ENCODE peak calls at places on chromosomes 6 and 20, in seven cellular contexts. Z is transverse colon, D is ovary, N is SK-N-SH, S is A549, R is suprapubic skin, E is stomach. V is an unnamed sample.

GRCh38 chr6:111761783-111762312 is 111.4 kb downstream of the FYN start:
- DNase-seq in Z (no peak), D (no peak), N (no peak), S (no peak), R (no peak), E (no peak), V (no peak)

GRCh38 chr6:79684821-79685220 is 53.7 kb downstream of the SH3BGRL2 start:
- DNase-seq in Z (no peak), D (no peak), N (no peak), S (no peak), R (no peak), E (no peak), V (no peak)

GRCh38 chr6:159398633-159399032 is 229.4 kb downstream of the FNDC1 start:
- DNase-seq in Z (no peak), D (no peak), N (no peak), S (no peak), R (no peak), E (no peak), V (no peak)

GRCh38 chr6:22145823-22146379 is 150.9 kb downstream of the PRL start:
- DNase-seq in Z (no peak), D (peak; percentile 26), N (peak; percentile 75), S (no peak), R (no peak), E (no peak), V (no peak)

GRCh38 chr20:35463455-35464300 is 8.3 kb downstream of the CEP250 start:
- DNase-seq in Z (peak; percentile 57), D (peak; percentile 48), N (peak; percentile 65), S (peak; percentile 74), R (no peak), E (peak; percentile 58), V (peak; percentile 88)

GRCh38 chr6:160790028-160790792 is 88.2 kb downstream of the PLG start:
- DNase-seq in Z (no peak), D (no peak), N (no peak), S (no peak), R (no peak), E (no peak), V (no peak)

GRCh38 chr20:22491188-22491500 is 93.2 kb downstream of the FOXA2 start:
- DNase-seq in Z (no peak), D (no peak), N (no peak), S (no peak), R (no peak), E (no peak), V (no peak)

GRCh38 chr6:142925575-142926110 is 19.3 kb downstream of the HIVEP2 start:
- DNase-seq in Z (no peak), D (no peak), N (no peak), S (no peak), R (no peak), E (no peak), V (no peak)

GRCh38 chr6:44228031-44228430 is 4.6 kb downstream of the SLC29A1 start:
- DNase-seq in Z (no peak), D (no peak), N (no peak), S (no peak), R (no peak), E (no peak), V (no peak)

GRCh38 chr6:84416043-84416657 is 188.7 kb upstream of the CEP162 start:
- DNase-seq in Z (no peak), D (no peak), N (no peak), S (no peak), R (no peak), E (no peak), V (no peak)

GRCh38 chr6:142702501-142703460 is 242.2 kb downstream of the HIVEP2 start:
- DNase-seq in Z (peak; percentile 24), D (no peak), N (peak; percentile 83), S (no peak), R (no peak), E (no peak), V (peak; percentile 47)

GRCh38 chr6:79215233-79215824 is 19.2 kb downstream of the HMGN3 start:
- DNase-seq in Z (no peak), D (no peak), N (no peak), S (no peak), R (no peak), E (no peak), V (no peak)

GRCh38 chr6:166672146-166672545 is 45.1 kb upstream of the RPS6KA2 start:
- DNase-seq in Z (no peak), D (no peak), N (peak; percentile 42), S (no peak), R (no peak), E (no peak), V (no peak)

GRCh38 chr6:43717389-43717788 is 29.8 kb upstream of the MRPS18A start:
- DNase-seq in Z (no peak), D (no peak), N (no peak), S (no peak), R (no peak), E (no peak), V (no peak)

GRCh38 chr20:38127011-38127621 is 38.0 kb downstream of the TGM2 start:
- DNase-seq in Z (no peak), D (no peak), N (no peak), S (peak; percentile 52), R (peak; percentile 44), E (peak; percentile 43), V (peak; percentile 26)

GRCh38 chr6:23106951-23107350 is 537.6 kb downstream of the HDGFL1 start:
- DNase-seq in Z (no peak), D (no peak), N (no peak), S (no peak), R (no peak), E (no peak), V (no peak)

GRCh38 chr6:166494757-166495486 is 91.6 kb downstream of the RAMACL start:
- DNase-seq in Z (no peak), D (no peak), N (no peak), S (no peak), R (peak; percentile 78), E (no peak), V (no peak)

GRCh38 chr6:43771858-43772570 is 2.0 kb downstream of the VEGFA start:
- DNase-seq in Z (peak; percentile 86), D (no peak), N (peak; percentile 82), S (peak; percentile 43), R (no peak), E (peak; percentile 85), V (peak; percentile 64)

GRCh38 chr6:139277161-139277560 is 14.6 kb downstream of the TXLNB start:
- DNase-seq in Z (no peak), D (no peak), N (no peak), S (no peak), R (no peak), E (no peak), V (no peak)

GRCh38 chr6:46734867-46735719 is at the start of gene PLA2G7:
- DNase-seq in Z (peak; percentile 18), D (peak; percentile 30), N (peak; percentile 35), S (peak; percentile 20), R (no peak), E (no peak), V (no peak)

GRCh38 chr6:17851720-17852161 is 135.7 kb downstream of the KIF13A start:
- DNase-seq in Z (no peak), D (no peak), N (no peak), S (no peak), R (no peak), E (no peak), V (no peak)

GRCh38 chr6:156790711-156791110 is 13.5 kb downstream of the ARID1B start:
- DNase-seq in Z (no peak), D (no peak), N (no peak), S (no peak), R (no peak), E (no peak), V (no peak)

GRCh38 chr6:156793224-156793623 is 16.0 kb downstream of the ARID1B start:
- DNase-seq in Z (no peak), D (no peak), N (no peak), S (no peak), R (no peak), E (no peak), V (no peak)

GRCh38 chr6:156789081-156789943 is 12.1 kb downstream of the ARID1B start:
- DNase-seq in Z (no peak), D (no peak), N (no peak), S (no peak), R (no peak), E (no peak), V (no peak)

GRCh38 chr6:156794546-156794945 is 17.4 kb downstream of the ARID1B start:
- DNase-seq in Z (no peak), D (no peak), N (no peak), S (no peak), R (no peak), E (no peak), V (no peak)

GRCh38 chr6:156791261-156791850 is 14.2 kb downstream of the ARID1B start:
- DNase-seq in Z (no peak), D (no peak), N (peak; percentile 57), S (no peak), R (no peak), E (no peak), V (no peak)
- H3K4me1 ChIP-seq in Z (peaks cover 7% of the 10 kb centered on the region), D (peaks cover 27% of the 10 kb centered on the region), N (peaks cover 29% of the 10 kb centered on the region), S (peaks cover 22% of the 10 kb centered on the region), R (peaks cover 60% of the 10 kb centered on the region), E (peaks cover 42% of the 10 kb centered on the region), V (peaks cover 25% of the 10 kb centered on the region)

GRCh38 chr6:13354331-13355042 is 26.1 kb upstream of the TBC1D7 start:
- DNase-seq in Z (no peak), D (no peak), N (no peak), S (no peak), R (no peak), E (no peak), V (no peak)
- TF ChIP-seq EP300 in Z (no peak), D (no peak), N (no peak), S (no peak), R (no peak), E (no peak), V (no peak)

GRCh38 chr6:25601797-25602679 is 50.0 kb upstream of the SCGN start:
- DNase-seq in Z (no peak), D (no peak), N (peak; percentile 49), S (peak; percentile 28), R (no peak), E (no peak), V (no peak)
- TF ChIP-seq CTCF in Z (peak; percentile 58), D (peak; percentile 57), N (peak; percentile 80), S (peak; percentile 64), R (peak; percentile 15), E (peak; percentile 46), V (peak; percentile 67)

GRCh38 chr6:116253505-116254296 is at the start of gene TSPYL4:
- DNase-seq in Z (peak; percentile 95), D (peak; percentile 96), N (peak; percentile 91), S (peak; percentile 78), R (peak; percentile 97), E (peak; percentile 94), V (peak; percentile 96)

GRCh38 chr6:116254297-116254724 is 436 bp upstream of the TSPYL4 start:
- DNase-seq in Z (no peak), D (no peak), N (no peak), S (no peak), R (no peak), E (no peak), V (no peak)

GRCh38 chr6:116251568-116252384 is 2.1 kb downstream of the TSPYL4 start:
- DNase-seq in Z (no peak), D (no peak), N (no peak), S (no peak), R (no peak), E (no peak), V (no peak)

GRCh38 chr6:116255246-116255800 is 1.4 kb upstream of the TSPYL4 start:
- DNase-seq in Z (no peak), D (no peak), N (peak; percentile 41), S (no peak), R (no peak), E (no peak), V (no peak)

DNA sequence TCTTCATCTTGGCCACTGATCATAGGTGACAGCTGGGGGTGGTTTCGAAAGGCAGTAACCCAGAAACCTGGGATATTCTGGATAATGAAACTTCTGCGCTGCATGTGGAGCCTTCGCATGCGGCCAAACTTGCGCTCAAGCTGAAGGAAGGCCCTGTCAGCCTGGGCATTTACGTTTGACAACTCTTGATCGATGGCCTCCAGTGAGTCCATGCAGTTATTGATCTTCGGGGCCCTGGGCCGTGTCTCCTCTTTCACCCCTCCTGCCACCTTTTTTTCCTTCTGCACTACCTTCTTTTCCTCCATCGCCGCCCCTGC is 729 bp downstream of the TSPYL4 start:
- DNase-seq in Z (no peak), D (no peak), N (no peak), S (no peak), R (no peak), E (no peak), V (no peak)
- H3K4me1 ChIP-seq in Z (peaks cover 23% of the 10 kb centered on the region), D (peaks cover 16% of the 10 kb centered on the region), N (peaks cover 32% of the 10 kb centered on the region), S (peaks cover 14% of the 10 kb centered on the region), R (peaks cover 54% of the 10 kb centered on the region), E (peaks cover 47% of the 10 kb centered on the region), V (peaks cover 69% of the 10 kb centered on the region)

V was measured in tibial nerve.